ENCODE peak calls at places on chromosomes 16 and 17, in four cellular contexts. X, K, G and E are unnamed samples.

GRCh38 chr16:70331588-70332358 is 14.9 kb upstream of the DDX19A start:
- DNase-seq in X (no peak), G (no peak), K (no peak), E (no peak)

GRCh38 chr17:30376621-30377452 is 1.9 kb upstream of the CPD start:
- DNase-seq in X (no peak), K (peak; percentile 88), G (peak; percentile 40), E (peak; percentile 30)

GRCh38 chr16:53061701-53062159 is 6.9 kb downstream of the CHD9 start:
- DNase-seq in X (no peak), G (peak; percentile 96), K (peak; percentile 70), E (no peak)

GRCh38 chr17:6019959-6020358 is 50.2 kb upstream of the WSCD1 start:
- DNase-seq in K (no peak), G (no peak), X (no peak), E (no peak)

GRCh38 chr17:80531400-80531799 is 13.2 kb upstream of the RPTOR start:
- DNase-seq in X (peak; percentile 67), K (no peak), G (no peak), E (no peak)

GRCh38 chr17:75995385-75995925 is 5.2 kb upstream of the CDK3 start:
- DNase-seq in X (no peak), G (no peak), K (peak; percentile 62), E (no peak)

GRCh38 chr16:21001262-21001661 is 100.7 kb downstream of the LYRM1 start:
- DNase-seq in G (no peak), X (peak; percentile 31), K (peak; percentile 46), E (peak; percentile 36)

GRCh38 chr17:66633322-66633965 is 201.5 kb upstream of the CACNG5 start:
- DNase-seq in G (no peak), X (no peak), K (no peak), E (no peak)

GRCh38 chr16:12551530-12551929 is 252.2 kb downstream of the CPPED1 start:
- DNase-seq in G (no peak), X (no peak), K (no peak), E (no peak)

GRCh38 chr17:32503251-32504165 is 16.7 kb downstream of the CDK5R1 start:
- DNase-seq in K (no peak), X (no peak), G (peak; percentile 98), E (no peak)

GRCh38 chr16:20789130-20789529 is 17.1 kb downstream of the ERI2 start:
- DNase-seq in X (no peak), G (no peak), K (no peak), E (no peak)

GRCh38 chr17:65559802-65560627 is 1.4 kb downstream of the AXIN2 start:
- DNase-seq in G (no peak), X (peak; percentile 58), K (peak; percentile 81), E (peak; percentile 39)

DNA sequence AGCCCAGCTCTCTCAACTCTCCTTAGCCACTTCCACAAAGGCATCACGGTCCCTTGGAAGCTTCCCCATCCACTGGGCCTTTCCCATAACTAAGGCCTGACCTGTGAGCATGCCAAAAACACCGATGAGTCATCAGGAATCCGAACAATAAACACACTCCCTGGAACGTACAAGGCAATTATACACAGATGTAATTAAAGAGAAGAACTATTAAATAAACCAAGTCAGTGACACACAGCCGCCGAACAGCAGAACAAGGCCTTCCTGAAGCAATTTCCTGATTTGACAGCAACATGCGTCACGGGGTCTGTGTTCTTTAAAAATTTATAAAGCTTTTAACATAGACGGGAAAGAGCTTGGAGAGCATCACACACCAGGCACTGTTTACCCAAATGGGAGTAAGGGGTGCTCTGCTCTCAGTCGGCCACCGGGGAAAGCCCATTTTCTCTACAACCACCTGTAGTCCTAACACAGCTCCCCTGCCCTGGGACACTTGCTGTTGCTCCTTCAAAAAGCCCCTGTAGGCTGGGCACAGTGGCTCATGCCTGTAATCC is 29.4 kb downstream of the COG7 start:
- DNase-seq in X (no peak), G (no peak), K (peak; percentile 21), E (no peak)
- TF ChIP-seq TARDBP in X (no peak), G (no peak), K (no peak), E (no peak)

GRCh38 chr16:2235695-2236361 is 416 bp upstream of the DNASE1L2 start:
- DNase-seq in X (no peak), G (no peak), K (no peak), E (no peak)
- TF ChIP-seq TARDBP in X (no peak), G (no peak), K (no peak), E (no peak)

DNA sequence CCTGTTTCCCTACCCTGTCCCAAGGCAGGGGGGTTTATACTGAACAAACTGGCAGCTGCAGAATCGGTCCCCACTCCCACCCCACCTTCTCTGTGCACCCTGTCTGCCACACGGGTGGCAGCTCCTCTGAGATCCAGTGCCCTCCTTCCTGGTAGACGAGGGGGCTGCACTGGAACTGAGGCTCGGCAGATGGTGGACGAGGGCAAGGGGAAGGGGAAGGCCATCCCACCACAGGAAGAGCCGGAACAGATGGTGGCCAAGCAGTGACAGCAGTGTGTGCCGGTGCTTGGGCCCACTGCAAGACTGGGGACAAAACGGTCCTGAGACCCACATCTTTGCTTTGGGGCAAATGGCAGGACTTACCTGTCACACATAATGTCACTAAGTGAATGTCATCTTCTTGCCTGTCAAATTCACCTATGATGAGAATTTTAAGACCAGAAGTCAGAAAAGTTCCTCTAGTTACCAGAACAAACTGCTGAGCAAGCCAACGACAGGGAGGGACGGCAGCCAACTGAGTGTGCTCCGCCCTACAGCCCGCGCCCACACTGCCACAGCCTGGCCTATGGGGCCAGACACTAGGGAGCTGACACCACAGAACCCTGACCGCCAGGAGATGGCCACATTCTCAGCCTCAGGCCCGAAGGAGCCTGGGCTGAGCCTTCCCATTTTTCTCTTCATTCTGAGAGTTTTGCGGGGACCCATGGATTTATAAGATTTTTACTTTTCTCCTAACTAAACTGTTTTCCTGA is 14.4 kb downstream of the NTAN1 start:
- DNase-seq in X (peak; percentile 47), G (no peak), K (no peak), E (no peak)
- TF ChIP-seq TARDBP in X (no peak), G (no peak), K (no peak), E (no peak)

DNA sequence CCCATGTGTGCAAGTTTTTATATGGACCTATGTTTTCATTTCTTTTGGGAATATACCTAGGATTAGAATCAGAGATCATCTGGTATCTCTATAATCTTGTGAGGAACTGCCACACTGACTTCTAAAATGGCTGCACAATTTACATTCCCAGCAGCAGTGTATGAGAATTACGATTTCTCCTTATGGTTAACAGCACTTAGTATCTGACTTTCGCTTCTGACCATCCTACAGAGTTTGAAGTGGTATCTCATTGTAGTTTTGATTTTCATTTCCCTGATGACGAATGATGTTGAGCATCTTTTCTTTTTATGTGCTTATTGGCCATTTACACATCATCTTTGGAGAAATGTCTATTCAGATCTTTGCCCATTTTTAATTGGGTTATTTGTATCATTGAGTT is 10.0 kb downstream of the C16orf96 start:
- DNase-seq in X (no peak), G (peak; percentile 21), K (no peak), E (no peak)
- TF ChIP-seq TARDBP in X (no peak), G (no peak), K (no peak), E (no peak)

DNA sequence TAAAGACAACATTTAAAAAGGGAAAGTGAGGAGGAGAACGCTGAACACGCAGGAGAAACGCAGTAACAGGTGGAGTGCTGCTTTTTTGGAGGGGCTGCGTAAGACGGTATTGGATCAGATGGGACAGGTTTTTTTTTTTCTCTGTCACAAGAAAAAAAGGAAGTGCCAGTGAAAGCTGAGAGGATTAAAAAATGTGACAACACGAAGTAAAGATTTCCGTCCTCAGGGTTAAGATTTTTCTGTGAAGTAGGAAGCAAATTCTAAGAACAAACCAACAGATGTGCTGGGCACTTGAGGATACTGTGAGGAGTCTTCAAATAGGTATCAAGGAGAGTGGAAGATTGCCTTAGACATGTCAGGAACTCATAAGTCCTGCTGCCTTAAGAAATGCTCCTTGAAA is 5.8 kb upstream of the ABCA9 start:
- DNase-seq in X (no peak), G (no peak), K (no peak), E (no peak)
- TF ChIP-seq TARDBP in X (no peak), G (no peak), K (no peak), E (no peak)

DNA sequence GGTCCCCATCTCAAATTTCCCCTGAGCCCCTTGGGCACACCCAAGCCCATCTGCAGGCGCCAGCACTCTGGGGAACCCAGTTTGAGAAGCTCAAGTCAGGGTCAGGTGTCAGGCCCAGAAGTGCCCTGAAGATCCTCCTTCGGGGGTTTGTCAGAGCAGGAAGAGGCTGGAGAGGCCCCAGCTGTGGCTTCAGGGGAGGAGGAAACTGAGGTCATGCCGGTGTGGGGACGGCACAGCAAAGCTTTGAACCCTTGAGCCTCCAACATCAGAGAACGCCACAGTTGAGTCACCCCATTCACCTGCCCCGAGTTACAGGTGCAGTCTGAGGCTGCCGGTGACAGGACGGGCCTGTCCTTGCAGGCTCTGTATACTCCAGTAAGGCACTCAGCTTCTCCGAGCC is 140.2 kb upstream of the CIBAR2 start:
- DNase-seq in K (no peak), X (no peak), G (no peak), E (no peak)
- TF ChIP-seq TARDBP in K (no peak), X (no peak), G (no peak), E (no peak)

DNA sequence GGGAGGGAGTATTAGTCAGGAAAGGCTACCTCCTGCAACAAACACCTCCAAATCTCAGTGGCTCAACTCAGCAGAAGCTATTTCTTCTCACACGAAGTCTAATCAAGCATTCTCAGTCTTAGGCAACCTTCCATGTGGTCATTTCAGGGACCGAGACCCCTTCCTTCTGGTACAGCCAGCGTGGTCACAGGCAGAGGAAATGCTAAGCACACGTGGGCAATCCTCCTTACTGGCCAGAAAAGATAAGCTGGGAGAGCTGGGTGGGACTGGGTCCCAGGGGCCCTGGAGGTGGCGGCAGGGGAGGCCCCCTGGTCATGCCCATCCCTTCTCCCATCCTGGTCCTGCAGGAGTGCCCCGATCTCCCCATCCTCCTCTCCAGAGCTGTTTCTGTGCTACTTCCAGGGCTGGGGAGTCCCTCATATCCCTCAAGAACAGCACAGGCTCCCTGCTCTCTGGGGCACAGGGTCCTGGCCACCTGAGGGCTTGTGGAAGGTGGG is 5.7 kb upstream of the CX3CL1 start:
- DNase-seq in K (no peak), X (no peak), G (no peak), E (no peak)
- TF ChIP-seq TARDBP in K (no peak), X (no peak), G (no peak), E (no peak)

GRCh38 chr17:19482571-19482970 is 51.1 kb upstream of the SLC47A1 start:
- DNase-seq in G (no peak), X (no peak), K (no peak), E (no peak)

GRCh38 chr17:19485800-19486340 is 47.8 kb upstream of the SLC47A1 start:
- DNase-seq in K (no peak), G (no peak), X (no peak), E (no peak)

GRCh38 chr17:19492140-19492539 is 41.5 kb upstream of the SLC47A1 start:
- DNase-seq in G (no peak), K (no peak), X (no peak), E (no peak)

GRCh38 chr17:19487009-19487600 is 46.5 kb upstream of the SLC47A1 start:
- DNase-seq in K (no peak), G (no peak), X (no peak), E (no peak)

DNA sequence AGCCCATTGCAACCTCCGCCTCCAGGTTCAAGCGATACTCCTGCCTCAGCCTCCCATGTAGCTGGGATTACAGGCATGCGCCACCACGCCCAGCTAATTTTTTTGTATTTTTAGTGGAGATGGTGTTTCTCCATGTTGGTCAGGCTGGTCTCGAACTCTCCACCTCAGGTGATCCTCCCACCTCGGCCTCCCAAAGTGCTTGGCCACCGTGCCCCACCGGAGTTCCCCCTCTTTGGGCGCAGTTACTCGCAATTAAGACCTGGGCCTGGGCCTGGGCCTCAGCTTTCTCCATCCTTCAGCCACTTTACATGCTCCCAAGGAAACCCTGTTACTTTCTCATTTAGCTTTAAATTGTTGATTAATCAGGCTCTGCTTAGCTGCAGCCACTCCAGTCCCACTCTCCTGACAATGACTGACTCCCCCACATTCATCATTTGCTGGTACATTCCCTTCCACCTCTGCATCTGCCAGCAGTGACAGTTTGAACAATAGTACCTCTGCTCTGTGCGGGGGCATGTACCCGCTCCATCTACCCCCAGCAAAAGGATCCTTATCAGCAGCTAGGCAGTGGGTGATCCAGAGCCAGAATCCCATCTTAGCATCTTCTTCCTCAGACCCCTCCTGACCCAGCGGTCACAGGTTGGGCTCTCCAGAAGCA is 47.2 kb upstream of the SLC47A1 start:
- DNase-seq in X (no peak), K (no peak), G (no peak), E (no peak)
- TF ChIP-seq TARDBP in X (no peak), K (no peak), G (no peak), E (no peak)